ENCODE peak calls at places on chromosomes 11 and 22, in nine cellular contexts. One of them, this sample, is unnamed.

GRCh38 chr11:131884461-131885073 is 514.2 kb downstream of the NTM start:
- DNase-seq in AG04450: no peak
- DNase-seq in fibroblast of mammary gland: no peak
- DNase-seq in cardiac fibroblast: no peak
- DNase-seq in heart left ventricle: no peak
- DNase-seq in choroid plexus epithelial cell: peak; percentile 51
- DNase-seq in tibial artery: no peak
- DNase-seq in cardiac muscle cell: no peak
- DNase-seq in colonic mucosa: no peak
- DNase-seq in this sample: no peak

GRCh38 chr11:60680455-60681119 is 18.8 kb upstream of the MS4A8 start:
- DNase-seq in AG04450: no peak
- DNase-seq in fibroblast of mammary gland: no peak
- DNase-seq in cardiac fibroblast: no peak
- DNase-seq in heart left ventricle: no peak
- DNase-seq in choroid plexus epithelial cell: no peak
- DNase-seq in tibial artery: no peak
- DNase-seq in cardiac muscle cell: no peak
- DNase-seq in colonic mucosa: no peak
- DNase-seq in this sample: no peak

GRCh38 chr11:16853266-16853665 is 114.8 kb downstream of the C11orf58 start:
- DNase-seq in AG04450: no peak
- DNase-seq in fibroblast of mammary gland: no peak
- DNase-seq in cardiac fibroblast: no peak
- DNase-seq in heart left ventricle: no peak
- DNase-seq in choroid plexus epithelial cell: no peak
- DNase-seq in tibial artery: no peak
- DNase-seq in cardiac muscle cell: no peak
- DNase-seq in colonic mucosa: no peak
- DNase-seq in this sample: no peak

GRCh38 chr11:61026121-61027031 is 54.9 kb downstream of the CD6 start:
- DNase-seq in AG04450: no peak
- DNase-seq in fibroblast of mammary gland: no peak
- DNase-seq in cardiac fibroblast: no peak
- DNase-seq in heart left ventricle: no peak
- DNase-seq in choroid plexus epithelial cell: no peak
- DNase-seq in tibial artery: no peak
- DNase-seq in cardiac muscle cell: no peak
- DNase-seq in colonic mucosa: no peak
- DNase-seq in this sample: no peak

GRCh38 chr22:27881404-27881803 is 37.7 kb downstream of the PITPNB start:
- DNase-seq in AG04450: peak; percentile 26
- DNase-seq in fibroblast of mammary gland: peak; percentile 37
- DNase-seq in cardiac fibroblast: peak; percentile 23
- DNase-seq in heart left ventricle: no peak
- DNase-seq in choroid plexus epithelial cell: peak; percentile 72
- DNase-seq in tibial artery: peak; percentile 78
- DNase-seq in cardiac muscle cell: no peak
- DNase-seq in colonic mucosa: no peak
- DNase-seq in this sample: peak; percentile 55

GRCh38 chr11:70201876-70202861 is 927 bp upstream of the FADD start:
- DNase-seq in AG04450: no peak
- DNase-seq in fibroblast of mammary gland: peak; percentile 56
- DNase-seq in cardiac fibroblast: peak; percentile 52
- DNase-seq in heart left ventricle: no peak
- DNase-seq in choroid plexus epithelial cell: peak; percentile 61
- DNase-seq in tibial artery: no peak
- DNase-seq in cardiac muscle cell: no peak
- DNase-seq in colonic mucosa: no peak
- DNase-seq in this sample: peak; percentile 47

GRCh38 chr22:46812034-46812605 is 49.7 kb downstream of the TBC1D22A start:
- DNase-seq in AG04450: no peak
- DNase-seq in fibroblast of mammary gland: no peak
- DNase-seq in cardiac fibroblast: no peak
- DNase-seq in heart left ventricle: no peak
- DNase-seq in choroid plexus epithelial cell: no peak
- DNase-seq in tibial artery: peak; percentile 32
- DNase-seq in cardiac muscle cell: no peak
- DNase-seq in colonic mucosa: no peak
- DNase-seq in this sample: no peak

GRCh38 chr22:21731503-21731902 is 4.1 kb downstream of the YPEL1 start:
- DNase-seq in AG04450: no peak
- DNase-seq in fibroblast of mammary gland: no peak
- DNase-seq in cardiac fibroblast: no peak
- DNase-seq in heart left ventricle: no peak
- DNase-seq in choroid plexus epithelial cell: no peak
- DNase-seq in tibial artery: no peak
- DNase-seq in cardiac muscle cell: no peak
- DNase-seq in colonic mucosa: no peak
- DNase-seq in this sample: no peak

GRCh38 chr11:8913961-8914660 is 3.1 kb downstream of the AKIP1 start:
- DNase-seq in AG04450: no peak
- DNase-seq in fibroblast of mammary gland: peak; percentile 62
- DNase-seq in cardiac fibroblast: peak; percentile 53
- DNase-seq in heart left ventricle: peak; percentile 22
- DNase-seq in choroid plexus epithelial cell: peak; percentile 72
- DNase-seq in tibial artery: no peak
- DNase-seq in cardiac muscle cell: peak; percentile 59
- DNase-seq in colonic mucosa: no peak
- DNase-seq in this sample: peak; percentile 47

GRCh38 chr22:24185501-24186351 is 4.4 kb downstream of the SUSD2 start:
- DNase-seq in AG04450: no peak
- DNase-seq in fibroblast of mammary gland: no peak
- DNase-seq in cardiac fibroblast: no peak
- DNase-seq in heart left ventricle: no peak
- DNase-seq in choroid plexus epithelial cell: no peak
- DNase-seq in tibial artery: peak; percentile 65
- DNase-seq in cardiac muscle cell: no peak
- DNase-seq in colonic mucosa: no peak
- DNase-seq in this sample: no peak

GRCh38 chr22:27245056-27245455 is 556.5 kb downstream of the MN1 start:
- DNase-seq in AG04450: no peak
- DNase-seq in fibroblast of mammary gland: no peak
- DNase-seq in cardiac fibroblast: no peak
- DNase-seq in heart left ventricle: no peak
- DNase-seq in choroid plexus epithelial cell: no peak
- DNase-seq in tibial artery: no peak
- DNase-seq in cardiac muscle cell: peak; percentile 35
- DNase-seq in colonic mucosa: no peak
- DNase-seq in this sample: no peak

GRCh38 chr11:68798221-68798813 is 43.4 kb downstream of the CPT1A start:
- DNase-seq in AG04450: no peak
- DNase-seq in fibroblast of mammary gland: peak; percentile 17
- DNase-seq in cardiac fibroblast: peak; percentile 29
- DNase-seq in heart left ventricle: no peak
- DNase-seq in choroid plexus epithelial cell: peak; percentile 22
- DNase-seq in tibial artery: no peak
- DNase-seq in cardiac muscle cell: peak; percentile 63
- DNase-seq in colonic mucosa: peak; percentile 36
- DNase-seq in this sample: peak; percentile 15

GRCh38 chr11:88508558-88508807 is 170.9 kb upstream of the CTSC start:
- DNase-seq in AG04450: no peak
- DNase-seq in fibroblast of mammary gland: no peak
- DNase-seq in cardiac fibroblast: no peak
- DNase-seq in heart left ventricle: no peak
- DNase-seq in choroid plexus epithelial cell: no peak
- DNase-seq in tibial artery: no peak
- DNase-seq in cardiac muscle cell: peak; percentile 41
- DNase-seq in colonic mucosa: no peak
- DNase-seq in this sample: no peak

GRCh38 chr22:26845016-26845728 is 187.8 kb downstream of the MIAT start:
- DNase-seq in AG04450: no peak
- DNase-seq in fibroblast of mammary gland: no peak
- DNase-seq in cardiac fibroblast: no peak
- DNase-seq in heart left ventricle: no peak
- DNase-seq in choroid plexus epithelial cell: peak; percentile 22
- DNase-seq in tibial artery: no peak
- DNase-seq in cardiac muscle cell: no peak
- DNase-seq in colonic mucosa: no peak
- DNase-seq in this sample: no peak

GRCh38 chr11:126391970-126392637 is 36.6 kb downstream of the ST3GAL4 start:
- DNase-seq in AG04450: no peak
- DNase-seq in fibroblast of mammary gland: no peak
- DNase-seq in cardiac fibroblast: no peak
- DNase-seq in heart left ventricle: peak; percentile 54
- DNase-seq in choroid plexus epithelial cell: no peak
- DNase-seq in tibial artery: peak; percentile 57
- DNase-seq in cardiac muscle cell: peak; percentile 59
- DNase-seq in colonic mucosa: no peak
- DNase-seq in this sample: no peak
- H3K4me3 ChIP-seq in AG04450: no peak overlapping the region
- H3K4me3 ChIP-seq in fibroblast of mammary gland: no peak overlapping the region
- H3K4me3 ChIP-seq in cardiac fibroblast: no peak overlapping the region
- H3K4me3 ChIP-seq in heart left ventricle: no peak overlapping the region
- H3K4me3 ChIP-seq in choroid plexus epithelial cell: no peak overlapping the region
- H3K4me3 ChIP-seq in tibial artery: no peak overlapping the region
- H3K4me3 ChIP-seq in cardiac muscle cell: no peak overlapping the region
- H3K4me3 ChIP-seq in colonic mucosa: no peak overlapping the region
- H3K4me3 ChIP-seq in this sample: no peak overlapping the region

GRCh38 chr22:40177738-40178416 is at the start of gene TNRC6B:
- DNase-seq in AG04450: peak; percentile 92
- DNase-seq in fibroblast of mammary gland: peak; percentile 98
- DNase-seq in cardiac fibroblast: peak; percentile 98
- DNase-seq in heart left ventricle: peak; percentile 89
- DNase-seq in choroid plexus epithelial cell: peak; percentile 99
- DNase-seq in tibial artery: peak; percentile 84
- DNase-seq in cardiac muscle cell: peak; percentile 95
- DNase-seq in colonic mucosa: peak; percentile 92
- DNase-seq in this sample: peak; percentile 98
- TF ChIP-seq CTCF in AG04450: no peak
- TF ChIP-seq CTCF in fibroblast of mammary gland: no peak
- TF ChIP-seq CTCF in cardiac fibroblast: no peak
- TF ChIP-seq CTCF in heart left ventricle: no peak
- TF ChIP-seq CTCF in choroid plexus epithelial cell: no peak
- TF ChIP-seq CTCF in tibial artery: no peak
- TF ChIP-seq CTCF in cardiac muscle cell: no peak
- TF ChIP-seq CTCF in colonic mucosa: no peak
- TF ChIP-seq CTCF in this sample: no peak

DNA sequence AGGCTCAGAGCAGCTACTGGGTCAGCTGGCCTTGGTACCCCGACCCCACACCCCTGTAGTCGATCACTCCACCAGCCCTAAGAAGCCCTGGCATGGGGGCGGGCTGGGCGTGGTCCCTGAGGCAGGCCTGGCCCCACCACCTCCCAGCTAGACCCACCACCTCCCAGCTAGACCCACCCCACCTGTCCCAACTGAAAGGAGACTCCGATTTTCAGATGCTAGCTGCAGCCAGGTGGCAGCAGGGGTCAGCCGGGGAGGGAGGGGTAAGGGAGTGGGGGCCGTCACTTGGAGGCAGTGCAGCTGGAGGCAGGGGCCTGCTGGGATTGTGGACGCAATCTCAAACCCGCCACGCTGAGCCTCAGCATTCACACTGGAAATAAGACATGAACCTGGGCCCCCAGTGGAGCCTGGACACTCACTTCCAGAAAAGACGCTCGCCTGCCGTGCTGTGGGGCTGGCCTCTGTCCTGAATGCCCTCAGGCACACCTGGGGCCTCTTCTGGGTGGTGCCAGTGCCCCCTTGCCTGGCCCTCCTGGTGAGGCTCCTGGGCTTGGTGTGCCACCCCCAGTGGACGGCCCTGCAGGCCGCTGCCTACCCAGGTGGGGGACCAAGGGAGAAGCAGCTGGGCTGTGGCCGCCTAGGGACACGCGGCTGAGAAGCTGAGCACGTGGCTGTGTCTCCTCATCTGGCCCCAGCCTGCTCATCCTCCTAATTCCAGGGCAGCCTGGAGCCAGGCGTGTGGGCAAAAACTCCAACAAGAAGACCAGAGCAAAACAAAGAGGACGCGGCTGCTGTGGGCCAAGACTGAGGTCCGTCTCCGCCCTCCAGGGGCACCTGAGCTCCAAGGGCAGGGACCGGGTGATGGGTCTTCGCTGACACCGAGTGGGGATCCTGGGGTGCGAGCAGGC is 26.7 kb downstream of the OSBPL5 start:
- DNase-seq in AG04450: no peak
- DNase-seq in fibroblast of mammary gland: no peak
- DNase-seq in cardiac fibroblast: no peak
- DNase-seq in heart left ventricle: no peak
- DNase-seq in choroid plexus epithelial cell: no peak
- DNase-seq in tibial artery: peak; percentile 63
- DNase-seq in cardiac muscle cell: no peak
- DNase-seq in colonic mucosa: no peak
- DNase-seq in this sample: no peak
- H3K4me3 ChIP-seq in AG04450: no peak overlapping the region
- H3K4me3 ChIP-seq in fibroblast of mammary gland: no peak overlapping the region
- H3K4me3 ChIP-seq in cardiac fibroblast: no peak overlapping the region
- H3K4me3 ChIP-seq in heart left ventricle: no peak overlapping the region
- H3K4me3 ChIP-seq in choroid plexus epithelial cell: no peak overlapping the region
- H3K4me3 ChIP-seq in tibial artery: no peak overlapping the region
- H3K4me3 ChIP-seq in cardiac muscle cell: no peak overlapping the region
- H3K4me3 ChIP-seq in colonic mucosa: no peak overlapping the region
- H3K4me3 ChIP-seq in this sample: no peak overlapping the region

GRCh38 chr11:96167233-96167632 is 175.8 kb downstream of the MAML2 start:
- DNase-seq in AG04450: no peak
- DNase-seq in fibroblast of mammary gland: no peak
- DNase-seq in cardiac fibroblast: no peak
- DNase-seq in heart left ventricle: no peak
- DNase-seq in choroid plexus epithelial cell: no peak
- DNase-seq in tibial artery: no peak
- DNase-seq in cardiac muscle cell: no peak
- DNase-seq in colonic mucosa: no peak
- DNase-seq in this sample: no peak

GRCh38 chr11:96167787-96168186 is 175.2 kb downstream of the MAML2 start:
- DNase-seq in AG04450: no peak
- DNase-seq in fibroblast of mammary gland: no peak
- DNase-seq in cardiac fibroblast: no peak
- DNase-seq in heart left ventricle: no peak
- DNase-seq in choroid plexus epithelial cell: no peak
- DNase-seq in tibial artery: no peak
- DNase-seq in cardiac muscle cell: no peak
- DNase-seq in colonic mucosa: no peak
- DNase-seq in this sample: no peak

GRCh38 chr11:96173424-96173823 is 169.6 kb downstream of the MAML2 start:
- DNase-seq in AG04450: no peak
- DNase-seq in fibroblast of mammary gland: no peak
- DNase-seq in cardiac fibroblast: no peak
- DNase-seq in heart left ventricle: no peak
- DNase-seq in choroid plexus epithelial cell: no peak
- DNase-seq in tibial artery: no peak
- DNase-seq in cardiac muscle cell: no peak
- DNase-seq in colonic mucosa: no peak
- DNase-seq in this sample: no peak

GRCh38 chr11:96169250-96169649 is 173.7 kb downstream of the MAML2 start:
- DNase-seq in AG04450: no peak
- DNase-seq in fibroblast of mammary gland: no peak
- DNase-seq in cardiac fibroblast: peak; percentile 42
- DNase-seq in heart left ventricle: no peak
- DNase-seq in choroid plexus epithelial cell: no peak
- DNase-seq in tibial artery: no peak
- DNase-seq in cardiac muscle cell: no peak
- DNase-seq in colonic mucosa: no peak
- DNase-seq in this sample: no peak

DNA sequence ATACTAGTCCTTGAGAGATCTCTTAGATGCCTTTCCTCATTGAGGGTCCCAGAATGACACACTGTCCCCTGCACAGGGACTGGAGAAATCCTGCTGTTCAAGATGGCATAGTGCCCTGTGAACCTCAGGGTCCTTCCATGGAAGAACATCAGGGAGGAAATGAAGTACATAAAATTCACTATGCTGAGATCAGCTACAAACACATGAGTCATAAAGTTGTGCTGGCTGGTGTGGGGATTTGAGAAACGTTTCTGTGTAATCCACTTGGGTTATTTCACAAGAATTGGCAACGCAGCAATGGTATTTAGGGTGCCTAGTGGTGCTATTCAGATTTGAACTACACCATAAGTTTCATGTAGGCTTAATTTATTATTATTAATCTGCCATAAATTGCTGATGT is 174.4 kb downstream of the MAML2 start:
- DNase-seq in AG04450: peak; percentile 77
- DNase-seq in fibroblast of mammary gland: peak; percentile 96
- DNase-seq in cardiac fibroblast: peak; percentile 97
- DNase-seq in heart left ventricle: peak; percentile 18
- DNase-seq in choroid plexus epithelial cell: peak; percentile 97
- DNase-seq in tibial artery: peak; percentile 73
- DNase-seq in cardiac muscle cell: no peak
- DNase-seq in colonic mucosa: peak; percentile 34
- DNase-seq in this sample: peak; percentile 95
- TF ChIP-seq CTCF in AG04450: no peak
- TF ChIP-seq CTCF in fibroblast of mammary gland: no peak
- TF ChIP-seq CTCF in cardiac fibroblast: no peak
- TF ChIP-seq CTCF in heart left ventricle: no peak
- TF ChIP-seq CTCF in choroid plexus epithelial cell: no peak
- TF ChIP-seq CTCF in tibial artery: peak; percentile 18
- TF ChIP-seq CTCF in cardiac muscle cell: no peak
- TF ChIP-seq CTCF in colonic mucosa: no peak
- TF ChIP-seq CTCF in this sample: no peak